ENCODE peak calls at places on chromosomes 7 and 10, in six cellular contexts. Z, U, J, G, P and C are unnamed samples.

GRCh38 chr10:64113796-64114195 is 592.6 kb downstream of the REEP3 start:
- DNase-seq in Z (peak; percentile 69), J (no peak), U (no peak), P (no peak), G (no peak), C (no peak)

GRCh38 chr10:118725784-118726507 is 28.8 kb downstream of the CACUL1 start:
- DNase-seq in G (peak; percentile 87), U (peak; percentile 90), P (no peak), Z (no peak), J (no peak), C (no peak)

GRCh38 chr10:7436490-7437100 is 25.8 kb upstream of the SFMBT2 start:
- DNase-seq in G (peak; percentile 32), J (no peak), U (no peak), Z (no peak), P (no peak), C (no peak)

GRCh38 chr7:140165422-140165821 is 11.4 kb downstream of the KDM7A start:
- DNase-seq in P (peak; percentile 23), G (peak; percentile 76), U (no peak), Z (no peak), J (no peak), C (no peak)

GRCh38 chr7:80135306-80136104 is 874 bp downstream of the GNAI1 start:
- DNase-seq in G (peak; percentile 41), P (no peak), Z (peak; percentile 69), J (no peak), U (peak; percentile 66), C (no peak)

GRCh38 chr7:75531359-75531821 is 39.3 kb downstream of the SPDYE5 start:
- DNase-seq in P (no peak), G (no peak), Z (peak; percentile 87), J (no peak), U (no peak), C (no peak)

GRCh38 chr7:74294191-74294998 is 5.2 kb downstream of the CLIP2 start:
- DNase-seq in P (no peak), Z (peak; percentile 58), U (no peak), J (no peak), G (peak; percentile 47), C (no peak)

GRCh38 chr7:155662343-155663043 is 18.0 kb downstream of the RBM33 start:
- DNase-seq in U (no peak), J (no peak), P (no peak), Z (no peak), G (no peak), C (no peak)

GRCh38 chr7:130350945-130351663 is 6.5 kb downstream of the CPA5 start:
- DNase-seq in J (peak; percentile 58), G (peak; percentile 68), U (peak; percentile 58), P (peak; percentile 30), Z (no peak), C (no peak)

GRCh38 chr7:39394105-39394504 is 172.1 kb upstream of the YAE1 start:
- DNase-seq in U (no peak), G (no peak), Z (no peak), J (no peak), P (no peak), C (no peak)

GRCh38 chr10:31121074-31121685 is 89.5 kb upstream of the ZNF438 start:
- DNase-seq in G (peak; percentile 32), P (no peak), U (no peak), Z (no peak), J (no peak), C (no peak)

GRCh38 chr7:143479055-143479766 is 1.5 kb downstream of the TAS2R41 start:
- DNase-seq in G (no peak), Z (no peak), J (no peak), U (no peak), P (no peak), C (no peak)

GRCh38 chr10:124676416-124677062 is 67.6 kb downstream of the FAM53B start:
- DNase-seq in P (no peak), G (no peak), J (no peak), U (no peak), Z (no peak), C (no peak)

GRCh38 chr7:82053453-82054032 is 283.7 kb upstream of the HGF start:
- DNase-seq in P (no peak), J (peak; percentile 23), U (no peak), G (no peak), Z (no peak), C (no peak)

GRCh38 chr7:122626785-122627184 is 72.1 kb downstream of the RNF133 start:
- DNase-seq in J (no peak), U (no peak), Z (no peak), P (peak; percentile 13), G (no peak), C (no peak)

GRCh38 chr7:45192546-45193177 is 35.1 kb downstream of the RAMP3 start:
- DNase-seq in Z (peak; percentile 13), U (no peak), J (no peak), P (peak; percentile 35), G (no peak), C (no peak)

GRCh38 chr10:71426058-71426605 is 29.4 kb downstream of the CDH23 start:
- DNase-seq in G (no peak), J (no peak), Z (peak; percentile 46), P (no peak), U (no peak), C (no peak)

GRCh38 chr10:71742301-71743098 is 22.9 kb upstream of the C10orf105 start:
- DNase-seq in G (no peak), J (no peak), P (no peak), Z (no peak), U (no peak), C (no peak)

GRCh38 chr10:23325132-23325531 is 19.5 kb downstream of the C10orf67 start:
- DNase-seq in J (no peak), P (no peak), G (no peak), Z (no peak), U (no peak), C (no peak)

GRCh38 chr10:7826971-7827370 is 8.7 kb downstream of the TAF3 start:
- DNase-seq in J (no peak), Z (peak; percentile 58), G (peak; percentile 34), U (peak; percentile 10), P (no peak), C (no peak)

GRCh38 chr7:151800391-151800790 is 76.5 kb downstream of the PRKAG2 start:
- DNase-seq in U (no peak), P (no peak), J (no peak), Z (no peak), G (no peak), C (no peak)

GRCh38 chr10:3102721-3103410 is 35.5 kb downstream of the PFKP start:
- DNase-seq in Z (no peak), P (peak; percentile 93), J (no peak), G (peak; percentile 49), U (peak; percentile 58), C (no peak)

GRCh38 chr10:3104251-3104918 is 37.0 kb downstream of the PFKP start:
- DNase-seq in Z (no peak), U (no peak), P (no peak), J (no peak), G (no peak), C (no peak)

GRCh38 chr10:3105905-3106304 is 38.6 kb downstream of the PFKP start:
- DNase-seq in J (no peak), Z (no peak), U (no peak), P (no peak), G (no peak), C (no peak)

GRCh38 chr10:3105166-3105565 is 37.8 kb downstream of the PFKP start:
- DNase-seq in Z (no peak), P (no peak), G (no peak), U (no peak), J (no peak), C (no peak)

GRCh38 chr10:3103646-3104045 is 36.3 kb downstream of the PFKP start:
- DNase-seq in J (no peak), P (no peak), Z (no peak), G (no peak), U (no peak), C (no peak)
- H3K36me3 ChIP-seq in J (peaks cover 40% of the 10 kb centered on the region), P (peaks cover 42% of the 10 kb centered on the region), Z (peaks cover 17% of the 10 kb centered on the region), G (peaks cover 31% of the 10 kb centered on the region), U (peaks cover 86% of the 10 kb centered on the region), C (peaks cover 60% of the 10 kb centered on the region)

GRCh38 chr10:1126461-1126860 is 70.3 kb downstream of the WDR37 start:
- DNase-seq in G (no peak), U (no peak), P (no peak), J (no peak), Z (no peak), C (no peak)

GRCh38 chr10:1130995-1131790 is 75.0 kb downstream of the WDR37 start:
- DNase-seq in Z (no peak), U (no peak), P (no peak), G (no peak), J (no peak), C (no peak)

GRCh38 chr10:1127629-1128028 is 71.4 kb downstream of the WDR37 start:
- DNase-seq in J (no peak), G (no peak), P (no peak), U (no peak), Z (no peak), C (no peak)

GRCh38 chr10:1130226-1130625 is 74.0 kb downstream of the WDR37 start:
- DNase-seq in U (no peak), P (no peak), G (no peak), Z (no peak), J (no peak), C (no peak)

GRCh38 chr10:1128649-1129048 is 72.5 kb downstream of the WDR37 start:
- DNase-seq in G (no peak), J (no peak), U (no peak), P (no peak), Z (no peak), C (no peak)
- H3K36me3 ChIP-seq in G (peaks cover 16% of the 10 kb centered on the region), J (peaks cover 30% of the 10 kb centered on the region), U (peaks cover 60% of the 10 kb centered on the region), P (peaks cover 32% of the 10 kb centered on the region), Z (peaks cover 60% of the 10 kb centered on the region), C (peaks cover 18% of the 10 kb centered on the region)

DNA sequence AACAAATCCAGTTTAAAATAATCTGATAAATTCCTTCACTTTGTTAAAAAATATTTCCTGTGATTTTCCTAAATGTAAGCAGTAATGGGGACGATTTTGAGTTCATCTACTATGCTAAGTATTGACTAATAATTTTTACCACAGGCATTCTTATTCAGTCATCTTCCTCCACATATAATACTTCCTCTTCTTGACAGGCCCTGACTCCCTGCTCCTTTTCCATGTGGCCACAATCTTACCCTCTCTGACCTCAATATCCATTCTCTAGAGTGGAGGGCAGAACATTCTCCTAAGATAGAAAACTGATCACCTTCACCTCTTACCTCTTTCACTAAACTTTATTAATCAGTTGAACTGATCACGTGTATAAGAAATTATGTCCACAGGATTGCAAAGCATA is 7.8 kb downstream of the DNAJC2 start:
- DNase-seq in J (no peak), P (no peak), U (no peak), Z (no peak), G (no peak), C (no peak)
- H3K36me3 ChIP-seq in J (peaks cover 9% of the 10 kb centered on the region), P (peaks cover 14% of the 10 kb centered on the region), U (peaks cover 77% of the 10 kb centered on the region), Z (peaks cover 86% of the 10 kb centered on the region), G (peaks cover 14% of the 10 kb centered on the region), C (peaks cover 83% of the 10 kb centered on the region)

DNA sequence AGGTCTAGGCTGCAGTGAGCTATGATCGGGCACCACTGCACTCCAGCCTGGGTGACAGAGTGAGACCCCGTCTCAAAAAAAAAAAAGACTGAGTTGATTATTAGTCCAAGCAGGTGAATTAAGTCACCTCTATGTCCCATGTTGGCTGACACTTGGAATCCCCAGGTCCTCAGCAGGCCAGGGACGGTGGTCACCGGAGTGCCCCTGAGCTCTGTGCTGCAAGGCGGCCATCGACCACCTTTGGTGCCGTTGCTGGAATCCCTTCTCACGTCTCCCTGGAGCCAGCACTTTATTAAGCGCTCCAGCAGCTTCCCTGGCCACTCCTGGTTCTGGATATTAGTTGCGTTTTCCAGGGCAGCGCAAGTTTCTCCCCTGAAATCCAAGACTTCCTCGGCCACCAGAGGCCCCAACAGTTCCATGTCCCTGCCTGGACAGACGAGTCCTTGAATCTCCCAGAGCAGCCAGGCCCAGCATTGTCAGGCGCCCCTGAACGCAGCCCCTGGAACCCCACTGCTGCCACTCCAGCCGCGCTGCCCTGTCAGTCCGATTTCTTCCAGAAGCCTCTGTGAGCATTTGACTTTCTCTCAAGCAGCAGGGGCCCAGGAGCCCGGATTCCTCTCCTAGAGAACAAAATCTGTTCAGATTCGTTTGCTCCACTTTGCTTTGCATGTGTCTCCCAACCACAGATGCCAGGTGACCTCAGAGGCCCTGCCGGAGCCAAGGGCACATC is 38.4 kb upstream of the FOXL3 start:
- DNase-seq in U (no peak), P (no peak), G (no peak), Z (no peak), J (no peak), C (no peak)
- H3K36me3 ChIP-seq in U (no peaks in the 10 kb centered on the region), P (peaks cover 5% of the 10 kb centered on the region), G (peaks cover 40% of the 10 kb centered on the region), Z (no peaks in the 10 kb centered on the region), J (no peaks in the 10 kb centered on the region), C (no peaks in the 10 kb centered on the region)